ENCODE peak calls at places on chromosome 16, in ten cellular contexts. I is NCI-H1436 treated with DMSO at 0.1 percent for 48 hours; R is HCEC 1CT; F is Right ventricle myocardium superior; D is midbrain; V is fibroblast of pulmonary artery; B is progenitor cell of endocrine pancreas; E is stimulated activated CD4-positive, alpha-beta T cell treated with anti-CD3 and anti-CD28 coated beads, Interleukin-1b, Interleukin-23, amount 100 ng/mL, for 24 hours; L is T-helper 1 cell; W is AG09309. C is an unnamed sample.

GRCh38 chr16:11111166-11111565 is 144.8 kb downstream of the SOCS1 start:
- DNase-seq in I (no peak), R (no peak), F (no peak), D (no peak), V (no peak), B (no peak), E (no peak), L (no peak), W (no peak), C (no peak)

GRCh38 chr16:5056347-5056746 is 9.4 kb downstream of the C16orf89 start:
- DNase-seq in I (no peak), R (no peak), F (peak; percentile 37), D (no peak), V (no peak), B (no peak), E (peak; percentile 21), L (peak; percentile 39), W (no peak), C (peak; percentile 33)

GRCh38 chr16:52852978-52853377 is 199.7 kb downstream of the CHD9NB start:
- DNase-seq in I (no peak), R (no peak), F (no peak), D (no peak), V (no peak), B (no peak), E (no peak), L (no peak), W (no peak), C (no peak)

GRCh38 chr16:69166946-69167930 is 19.7 kb upstream of the SNTB2 start:
- DNase-seq in I (no peak), R (peak; percentile 37), F (no peak), D (no peak), V (peak; percentile 41), B (no peak), E (no peak), L (no peak), W (no peak), C (no peak)

GRCh38 chr16:14360326-14361037 is 269.6 kb downstream of the PARN start:
- DNase-seq in I (no peak), R (no peak), F (no peak), D (no peak), V (no peak), B (no peak), E (no peak), L (no peak), W (no peak), C (no peak)

GRCh38 chr16:58651965-58652348 is 22.3 kb upstream of the CNOT1 start:
- DNase-seq in I (no peak), R (peak; percentile 80), F (no peak), D (no peak), V (peak; percentile 19), B (no peak), E (no peak), L (no peak), W (no peak), C (no peak)

GRCh38 chr16:83233153-83233552 is 574.6 kb upstream of the HSBP1 start:
- DNase-seq in I (no peak), R (no peak), F (no peak), D (no peak), V (peak; percentile 7), B (no peak), E (no peak), L (no peak), W (no peak), C (no peak)

GRCh38 chr16:89549007-89549700 is 11.3 kb upstream of the RPL13 start:
- DNase-seq in I (no peak), R (no peak), F (no peak), D (no peak), V (no peak), B (no peak), E (no peak), L (no peak), W (no peak), C (no peak)

GRCh38 chr16:27240948-27241531 is 27.5 kb downstream of the NSMCE1 start:
- DNase-seq in I (no peak), R (peak; percentile 98), F (no peak), D (no peak), V (peak; percentile 77), B (no peak), E (no peak), L (no peak), W (no peak), C (no peak)

GRCh38 chr16:72787519-72788268 is 260.2 kb downstream of the ZFHX3 start:
- DNase-seq in I (no peak), R (peak; percentile 92), F (peak; percentile 75), D (peak; percentile 24), V (peak; percentile 93), B (peak; percentile 43), E (peak; percentile 50), L (peak; percentile 75), W (peak; percentile 73), C (no peak)

GRCh38 chr16:13070268-13070667 is 168.9 kb downstream of the SHISA9 start:
- DNase-seq in I (no peak), R (no peak), F (no peak), D (peak; percentile 9), V (no peak), B (no peak), E (no peak), L (no peak), W (no peak), C (no peak)

GRCh38 chr16:12661656-12662172 is 142.0 kb downstream of the CPPED1 start:
- DNase-seq in I (no peak), R (no peak), F (no peak), D (no peak), V (peak; percentile 53), B (peak; percentile 79), E (no peak), L (peak; percentile 9), W (no peak), C (no peak)

GRCh38 chr16:54657058-54657708 is 273.5 kb upstream of the IRX5 start:
- DNase-seq in I (no peak), R (no peak), F (no peak), D (no peak), V (peak; percentile 41), B (no peak), E (no peak), L (no peak), W (no peak), C (no peak)

C was measured in NCI-H1930.